ENCODE peak calls at places on chromosomes 3 and 15, in five cellular contexts. One of them, this sample, is unnamed.

GRCh38 chr3:17765819-17766472 is 23.5 kb upstream of the TBC1D5 start:
- DNase-seq in endothelial cell: no peak
- DNase-seq in activated B cell treated with CpG ODN at 0.5 μM for 24 hours: no peak
- DNase-seq in mucosa of descending colon: no peak
- DNase-seq in CD4-positive, alpha-beta T cell: no peak
- DNase-seq in this sample: no peak

GRCh38 chr3:49007771-49008528 is 759 bp downstream of the WDR6 start:
- DNase-seq in endothelial cell: peak
- DNase-seq in activated B cell treated with CpG ODN at 0.5 μM for 24 hours: peak
- DNase-seq in mucosa of descending colon: peak
- DNase-seq in CD4-positive, alpha-beta T cell: peak
- DNase-seq in this sample: peak

GRCh38 chr3:10758304-10759037 is 57.6 kb upstream of the SLC6A11 start:
- DNase-seq in endothelial cell: peak
- DNase-seq in activated B cell treated with CpG ODN at 0.5 μM for 24 hours: no peak
- DNase-seq in mucosa of descending colon: no peak
- DNase-seq in CD4-positive, alpha-beta T cell: peak
- DNase-seq in this sample: no peak

GRCh38 chr3:104503022-104503421 is 863.7 kb upstream of the ALCAM start:
- DNase-seq in endothelial cell: no peak
- DNase-seq in activated B cell treated with CpG ODN at 0.5 μM for 24 hours: no peak
- DNase-seq in mucosa of descending colon: no peak
- DNase-seq in CD4-positive, alpha-beta T cell: no peak
- DNase-seq in this sample: no peak

GRCh38 chr3:52773361-52774065 is 2.8 kb upstream of the NEK4 start:
- DNase-seq in endothelial cell: no peak
- DNase-seq in activated B cell treated with CpG ODN at 0.5 μM for 24 hours: no peak
- DNase-seq in mucosa of descending colon: peak
- DNase-seq in CD4-positive, alpha-beta T cell: no peak
- DNase-seq in this sample: no peak

GRCh38 chr3:16069149-16069922 is 105.1 kb upstream of the GALNT15 start:
- DNase-seq in endothelial cell: no peak
- DNase-seq in activated B cell treated with CpG ODN at 0.5 μM for 24 hours: no peak
- DNase-seq in mucosa of descending colon: no peak
- DNase-seq in CD4-positive, alpha-beta T cell: no peak
- DNase-seq in this sample: no peak

GRCh38 chr3:45473841-45474240 is 85.5 kb downstream of the LARS2 start:
- DNase-seq in endothelial cell: no peak
- DNase-seq in activated B cell treated with CpG ODN at 0.5 μM for 24 hours: no peak
- DNase-seq in mucosa of descending colon: no peak
- DNase-seq in CD4-positive, alpha-beta T cell: no peak
- DNase-seq in this sample: no peak

GRCh38 chr3:188362405-188362831 is 208.5 kb downstream of the LPP start:
- DNase-seq in endothelial cell: no peak
- DNase-seq in activated B cell treated with CpG ODN at 0.5 μM for 24 hours: no peak
- DNase-seq in mucosa of descending colon: no peak
- DNase-seq in CD4-positive, alpha-beta T cell: no peak
- DNase-seq in this sample: no peak

GRCh38 chr3:138072816-138073215 is 42.6 kb downstream of the DZIP1L start:
- DNase-seq in endothelial cell: no peak
- DNase-seq in activated B cell treated with CpG ODN at 0.5 μM for 24 hours: no peak
- DNase-seq in mucosa of descending colon: no peak
- DNase-seq in CD4-positive, alpha-beta T cell: no peak
- DNase-seq in this sample: no peak

GRCh38 chr3:49411550-49411967 is 217 bp downstream of the RHOA start:
- DNase-seq in endothelial cell: peak
- DNase-seq in activated B cell treated with CpG ODN at 0.5 μM for 24 hours: no peak
- DNase-seq in mucosa of descending colon: peak
- DNase-seq in CD4-positive, alpha-beta T cell: peak
- DNase-seq in this sample: peak

GRCh38 chr15:64383760-64384159 is 2.5 kb upstream of the PCLAF start:
- DNase-seq in endothelial cell: no peak
- DNase-seq in activated B cell treated with CpG ODN at 0.5 μM for 24 hours: no peak
- DNase-seq in mucosa of descending colon: no peak
- DNase-seq in CD4-positive, alpha-beta T cell: no peak
- DNase-seq in this sample: no peak

GRCh38 chr3:49908378-49909199 is 4.9 kb upstream of the MST1R start:
- DNase-seq in endothelial cell: no peak
- DNase-seq in activated B cell treated with CpG ODN at 0.5 μM for 24 hours: no peak
- DNase-seq in mucosa of descending colon: no peak
- DNase-seq in CD4-positive, alpha-beta T cell: no peak
- DNase-seq in this sample: no peak

GRCh38 chr15:82966671-82967071 is 14.2 kb upstream of the HOMER2 start:
- DNase-seq in endothelial cell: no peak
- DNase-seq in activated B cell treated with CpG ODN at 0.5 μM for 24 hours: no peak
- DNase-seq in mucosa of descending colon: no peak
- DNase-seq in CD4-positive, alpha-beta T cell: no peak
- DNase-seq in this sample: no peak

GRCh38 chr3:112776000-112776399 is 70.7 kb downstream of the CD200R1L start:
- DNase-seq in endothelial cell: no peak
- DNase-seq in activated B cell treated with CpG ODN at 0.5 μM for 24 hours: no peak
- DNase-seq in mucosa of descending colon: no peak
- DNase-seq in CD4-positive, alpha-beta T cell: no peak
- DNase-seq in this sample: no peak

GRCh38 chr3:184716652-184717607 is 5.1 kb upstream of the MAGEF1 start:
- DNase-seq in endothelial cell: no peak
- DNase-seq in activated B cell treated with CpG ODN at 0.5 μM for 24 hours: no peak
- DNase-seq in mucosa of descending colon: peak
- DNase-seq in CD4-positive, alpha-beta T cell: no peak
- DNase-seq in this sample: no peak

GRCh38 chr15:39728844-39729243 is 53.8 kb downstream of the FSIP1 start:
- DNase-seq in endothelial cell: no peak
- DNase-seq in activated B cell treated with CpG ODN at 0.5 μM for 24 hours: no peak
- DNase-seq in mucosa of descending colon: no peak
- DNase-seq in CD4-positive, alpha-beta T cell: no peak
- DNase-seq in this sample: no peak

GRCh38 chr3:75332784-75333183 is 331.3 kb upstream of the FRG2C start:
- DNase-seq in endothelial cell: no peak
- DNase-seq in activated B cell treated with CpG ODN at 0.5 μM for 24 hours: no peak
- DNase-seq in mucosa of descending colon: no peak
- DNase-seq in CD4-positive, alpha-beta T cell: no peak
- DNase-seq in this sample: no peak

GRCh38 chr15:101496198-101496986 is 6.9 kb upstream of the PCSK6 start:
- DNase-seq in endothelial cell: no peak
- DNase-seq in activated B cell treated with CpG ODN at 0.5 μM for 24 hours: no peak
- DNase-seq in mucosa of descending colon: no peak
- DNase-seq in CD4-positive, alpha-beta T cell: no peak
- DNase-seq in this sample: no peak

GRCh38 chr3:156772588-156773206 is 53.5 kb upstream of the LEKR1 start:
- DNase-seq in endothelial cell: no peak
- DNase-seq in activated B cell treated with CpG ODN at 0.5 μM for 24 hours: no peak
- DNase-seq in mucosa of descending colon: no peak
- DNase-seq in CD4-positive, alpha-beta T cell: no peak
- DNase-seq in this sample: no peak

GRCh38 chr3:48633256-48633655 is 2.0 kb downstream of the SLC26A6 start:
- DNase-seq in endothelial cell: no peak
- DNase-seq in activated B cell treated with CpG ODN at 0.5 μM for 24 hours: no peak
- DNase-seq in mucosa of descending colon: no peak
- DNase-seq in CD4-positive, alpha-beta T cell: no peak
- DNase-seq in this sample: no peak

GRCh38 chr3:123267821-123268220 is 66.1 kb downstream of the SEC22A start:
- DNase-seq in endothelial cell: no peak
- DNase-seq in activated B cell treated with CpG ODN at 0.5 μM for 24 hours: no peak
- DNase-seq in mucosa of descending colon: no peak
- DNase-seq in CD4-positive, alpha-beta T cell: no peak
- DNase-seq in this sample: no peak

GRCh38 chr15:75745305-75745704 is 32.7 kb upstream of the CSPG4 start:
- DNase-seq in endothelial cell: no peak
- DNase-seq in activated B cell treated with CpG ODN at 0.5 μM for 24 hours: no peak
- DNase-seq in mucosa of descending colon: no peak
- DNase-seq in CD4-positive, alpha-beta T cell: no peak
- DNase-seq in this sample: no peak

GRCh38 chr3:32238816-32239637 is 547 bp downstream of the CMTM8 start:
- DNase-seq in endothelial cell: peak
- DNase-seq in activated B cell treated with CpG ODN at 0.5 μM for 24 hours: peak
- DNase-seq in mucosa of descending colon: peak
- DNase-seq in CD4-positive, alpha-beta T cell: peak
- DNase-seq in this sample: peak

GRCh38 chr15:85485956-85486567 is 105.7 kb downstream of the AKAP13 start:
- DNase-seq in endothelial cell: peak
- DNase-seq in activated B cell treated with CpG ODN at 0.5 μM for 24 hours: no peak
- DNase-seq in mucosa of descending colon: no peak
- DNase-seq in CD4-positive, alpha-beta T cell: no peak
- DNase-seq in this sample: no peak

GRCh38 chr3:14363379-14363778 is 39.0 kb upstream of the SLC6A6 start:
- DNase-seq in endothelial cell: no peak
- DNase-seq in activated B cell treated with CpG ODN at 0.5 μM for 24 hours: no peak
- DNase-seq in mucosa of descending colon: no peak
- DNase-seq in CD4-positive, alpha-beta T cell: no peak
- DNase-seq in this sample: no peak
- TF ChIP-seq CTCF in endothelial cell: no peak
- TF ChIP-seq CTCF in activated B cell treated with CpG ODN at 0.5 μM for 24 hours: no peak
- TF ChIP-seq CTCF in mucosa of descending colon: no peak
- TF ChIP-seq CTCF in CD4-positive, alpha-beta T cell: no peak
- TF ChIP-seq CTCF in this sample: no peak

GRCh38 chr3:152290374-152290773 is 21.6 kb downstream of the MBNL1 start:
- DNase-seq in endothelial cell: no peak
- DNase-seq in activated B cell treated with CpG ODN at 0.5 μM for 24 hours: no peak
- DNase-seq in mucosa of descending colon: no peak
- DNase-seq in CD4-positive, alpha-beta T cell: no peak
- DNase-seq in this sample: no peak
- TF ChIP-seq CTCF in endothelial cell: no peak
- TF ChIP-seq CTCF in activated B cell treated with CpG ODN at 0.5 μM for 24 hours: no peak
- TF ChIP-seq CTCF in mucosa of descending colon: no peak
- TF ChIP-seq CTCF in CD4-positive, alpha-beta T cell: no peak
- TF ChIP-seq CTCF in this sample: no peak

DNA sequence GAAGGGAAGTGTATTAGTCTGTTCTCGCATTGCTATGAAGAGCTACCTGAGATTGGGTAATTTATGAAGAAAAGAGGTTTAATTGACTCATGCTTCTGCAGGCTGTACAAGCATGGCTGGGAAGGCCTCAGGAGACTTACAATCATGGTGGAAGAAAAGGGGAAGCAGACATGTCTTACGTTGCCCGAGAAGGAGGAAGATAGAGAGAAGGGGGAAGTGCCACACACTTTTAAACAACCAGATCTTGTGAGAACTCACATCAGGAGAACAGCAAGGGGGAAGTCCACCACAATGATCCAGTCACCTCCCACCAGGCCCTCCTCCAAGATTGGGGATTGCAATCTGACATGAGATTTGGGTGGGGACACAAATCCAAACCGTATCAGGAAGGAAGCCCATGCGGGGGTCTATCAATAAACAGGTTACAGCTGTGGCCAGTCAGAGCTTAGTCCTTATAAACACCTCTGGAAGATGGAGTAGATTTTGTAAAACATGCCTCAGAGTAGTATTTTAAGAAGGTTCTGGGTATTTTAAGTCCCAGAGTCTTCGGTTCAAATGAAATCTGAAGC is 153.9 kb downstream of the GHSR start:
- DNase-seq in endothelial cell: no peak
- DNase-seq in activated B cell treated with CpG ODN at 0.5 μM for 24 hours: no peak
- DNase-seq in mucosa of descending colon: no peak
- DNase-seq in CD4-positive, alpha-beta T cell: no peak
- DNase-seq in this sample: no peak
- TF ChIP-seq CTCF in endothelial cell: no peak
- TF ChIP-seq CTCF in activated B cell treated with CpG ODN at 0.5 μM for 24 hours: no peak
- TF ChIP-seq CTCF in mucosa of descending colon: no peak
- TF ChIP-seq CTCF in CD4-positive, alpha-beta T cell: no peak
- TF ChIP-seq CTCF in this sample: no peak

DNA sequence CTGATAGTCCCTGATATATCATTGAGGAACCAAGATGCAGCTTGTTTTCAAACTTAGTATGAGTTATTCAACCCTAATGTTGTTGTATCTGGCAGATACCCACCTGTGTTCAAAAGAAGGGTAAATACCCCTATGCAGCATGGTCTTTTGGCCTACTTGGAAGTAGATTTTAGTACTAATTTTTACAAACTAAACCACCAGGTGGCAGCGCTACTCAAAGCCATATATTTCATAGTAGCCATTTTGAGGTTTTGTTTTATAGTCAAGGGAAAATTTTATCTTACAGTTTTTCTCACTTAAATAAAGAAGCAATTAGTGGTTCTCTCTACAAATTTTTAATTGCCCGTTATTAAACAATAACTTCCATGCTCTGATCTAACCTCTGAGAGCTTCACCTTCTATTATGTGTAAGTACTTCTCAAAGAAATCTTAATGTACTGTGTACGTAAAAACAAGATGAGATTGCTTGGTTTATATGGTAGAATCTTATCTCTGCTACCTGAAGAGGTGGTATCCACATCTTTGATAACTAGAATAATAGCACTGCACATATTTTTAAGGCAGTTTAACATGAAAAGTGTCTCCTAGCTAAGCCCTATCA is 31.5 kb upstream of the MLF1 start:
- DNase-seq in endothelial cell: peak
- DNase-seq in activated B cell treated with CpG ODN at 0.5 μM for 24 hours: no peak
- DNase-seq in mucosa of descending colon: no peak
- DNase-seq in CD4-positive, alpha-beta T cell: no peak
- DNase-seq in this sample: no peak
- TF ChIP-seq CTCF in endothelial cell: peak
- TF ChIP-seq CTCF in activated B cell treated with CpG ODN at 0.5 μM for 24 hours: peak
- TF ChIP-seq CTCF in mucosa of descending colon: no peak
- TF ChIP-seq CTCF in CD4-positive, alpha-beta T cell: peak
- TF ChIP-seq CTCF in this sample: peak

GRCh38 chr15:41506796-41507341 is 6.8 kb downstream of the LTK start:
- DNase-seq in endothelial cell: no peak
- DNase-seq in activated B cell treated with CpG ODN at 0.5 μM for 24 hours: no peak
- DNase-seq in mucosa of descending colon: no peak
- DNase-seq in CD4-positive, alpha-beta T cell: no peak
- DNase-seq in this sample: no peak
- TF ChIP-seq CTCF in endothelial cell: no peak
- TF ChIP-seq CTCF in activated B cell treated with CpG ODN at 0.5 μM for 24 hours: no peak
- TF ChIP-seq CTCF in mucosa of descending colon: no peak
- TF ChIP-seq CTCF in CD4-positive, alpha-beta T cell: no peak
- TF ChIP-seq CTCF in this sample: no peak

GRCh38 chr3:120442975-120443517 is 7.7 kb downstream of the FSTL1 start:
- DNase-seq in endothelial cell: no peak
- DNase-seq in activated B cell treated with CpG ODN at 0.5 μM for 24 hours: no peak
- DNase-seq in mucosa of descending colon: no peak
- DNase-seq in CD4-positive, alpha-beta T cell: no peak
- DNase-seq in this sample: no peak
- TF ChIP-seq CTCF in endothelial cell: peak
- TF ChIP-seq CTCF in activated B cell treated with CpG ODN at 0.5 μM for 24 hours: no peak
- TF ChIP-seq CTCF in mucosa of descending colon: no peak
- TF ChIP-seq CTCF in CD4-positive, alpha-beta T cell: no peak
- TF ChIP-seq CTCF in this sample: no peak

GRCh38 chr15:91982401-91982800 is 128.9 kb downstream of the SLCO3A1 start:
- DNase-seq in endothelial cell: no peak
- DNase-seq in activated B cell treated with CpG ODN at 0.5 μM for 24 hours: no peak
- DNase-seq in mucosa of descending colon: no peak
- DNase-seq in CD4-positive, alpha-beta T cell: no peak
- DNase-seq in this sample: no peak
- TF ChIP-seq CTCF in endothelial cell: no peak
- TF ChIP-seq CTCF in activated B cell treated with CpG ODN at 0.5 μM for 24 hours: no peak
- TF ChIP-seq CTCF in mucosa of descending colon: no peak
- TF ChIP-seq CTCF in CD4-positive, alpha-beta T cell: no peak
- TF ChIP-seq CTCF in this sample: no peak

GRCh38 chr3:44065741-44066140 is 175.9 kb upstream of the TOPAZ1 start:
- DNase-seq in endothelial cell: no peak
- DNase-seq in activated B cell treated with CpG ODN at 0.5 μM for 24 hours: no peak
- DNase-seq in mucosa of descending colon: no peak
- DNase-seq in CD4-positive, alpha-beta T cell: no peak
- DNase-seq in this sample: no peak
- TF ChIP-seq CTCF in endothelial cell: no peak
- TF ChIP-seq CTCF in activated B cell treated with CpG ODN at 0.5 μM for 24 hours: no peak
- TF ChIP-seq CTCF in mucosa of descending colon: no peak
- TF ChIP-seq CTCF in CD4-positive, alpha-beta T cell: no peak
- TF ChIP-seq CTCF in this sample: no peak

This sample was measured in natural killer cell.